ENCODE peak calls at places on chromosomes 16 and 17, in ten cellular contexts. One of them, this sample, is unnamed.

GRCh38 chr17:8039611-8040168 is 831 bp downstream of the ALOX15B start:
- DNase-seq in SK-N-SH: no peak
- DNase-seq in tibial nerve: no peak
- DNase-seq in transverse colon: no peak
- DNase-seq in stomach: no peak
- DNase-seq in A549: no peak
- DNase-seq in suprapubic skin: no peak
- DNase-seq in sigmoid colon: no peak
- DNase-seq in H1: no peak
- DNase-seq in K562: no peak
- DNase-seq in this sample: no peak

GRCh38 chr16:79437764-79438728 is 162.5 kb downstream of the MAF start:
- DNase-seq in SK-N-SH: peak; percentile 34
- DNase-seq in tibial nerve: no peak
- DNase-seq in transverse colon: no peak
- DNase-seq in stomach: no peak
- DNase-seq in A549: no peak
- DNase-seq in suprapubic skin: no peak
- DNase-seq in sigmoid colon: no peak
- DNase-seq in H1: peak; percentile 59
- DNase-seq in K562: no peak
- DNase-seq in this sample: peak; percentile 44

GRCh38 chr17:82876602-82877391 is 37.0 kb upstream of the ZNF750 start:
- DNase-seq in SK-N-SH: peak; percentile 88
- DNase-seq in tibial nerve: no peak
- DNase-seq in transverse colon: peak; percentile 78
- DNase-seq in stomach: peak; percentile 86
- DNase-seq in A549: no peak
- DNase-seq in suprapubic skin: peak; percentile 87
- DNase-seq in sigmoid colon: peak; percentile 96
- DNase-seq in H1: no peak
- DNase-seq in K562: peak; percentile 83
- DNase-seq in this sample: peak; percentile 73

GRCh38 chr16:83717814-83718213 is 90.0 kb upstream of the HSBP1 start:
- DNase-seq in SK-N-SH: no peak
- DNase-seq in tibial nerve: no peak
- DNase-seq in transverse colon: no peak
- DNase-seq in stomach: no peak
- DNase-seq in A549: no peak
- DNase-seq in suprapubic skin: no peak
- DNase-seq in sigmoid colon: no peak
- DNase-seq in H1: no peak
- DNase-seq in K562: no peak
- DNase-seq in this sample: no peak

GRCh38 chr17:7809086-7809790 is 24.8 kb upstream of the KDM6B start:
- DNase-seq in SK-N-SH: no peak
- DNase-seq in tibial nerve: no peak
- DNase-seq in transverse colon: no peak
- DNase-seq in stomach: no peak
- DNase-seq in A549: no peak
- DNase-seq in suprapubic skin: no peak
- DNase-seq in sigmoid colon: no peak
- DNase-seq in H1: no peak
- DNase-seq in K562: no peak
- DNase-seq in this sample: no peak

GRCh38 chr17:1045456-1045855 is 48.5 kb downstream of the TIMM22 start:
- DNase-seq in SK-N-SH: no peak
- DNase-seq in tibial nerve: no peak
- DNase-seq in transverse colon: no peak
- DNase-seq in stomach: no peak
- DNase-seq in A549: no peak
- DNase-seq in suprapubic skin: no peak
- DNase-seq in sigmoid colon: peak; percentile 49
- DNase-seq in H1: no peak
- DNase-seq in K562: no peak
- DNase-seq in this sample: no peak

GRCh38 chr17:30961213-30962188 is 9.3 kb upstream of the RNF135 start:
- DNase-seq in SK-N-SH: no peak
- DNase-seq in tibial nerve: no peak
- DNase-seq in transverse colon: no peak
- DNase-seq in stomach: peak; percentile 24
- DNase-seq in A549: no peak
- DNase-seq in suprapubic skin: peak; percentile 25
- DNase-seq in sigmoid colon: no peak
- DNase-seq in H1: no peak
- DNase-seq in K562: no peak
- DNase-seq in this sample: no peak

GRCh38 chr17:82332669-82333278 is 792 bp downstream of the SECTM1 start:
- DNase-seq in SK-N-SH: peak; percentile 78
- DNase-seq in tibial nerve: no peak
- DNase-seq in transverse colon: peak; percentile 67
- DNase-seq in stomach: peak; percentile 56
- DNase-seq in A549: peak; percentile 69
- DNase-seq in suprapubic skin: no peak
- DNase-seq in sigmoid colon: peak; percentile 85
- DNase-seq in H1: no peak
- DNase-seq in K562: peak; percentile 76
- DNase-seq in this sample: no peak

GRCh38 chr17:16911141-16911937 is 60.6 kb downstream of the TNFRSF13B start:
- DNase-seq in SK-N-SH: no peak
- DNase-seq in tibial nerve: no peak
- DNase-seq in transverse colon: peak; percentile 6
- DNase-seq in stomach: peak; percentile 18
- DNase-seq in A549: no peak
- DNase-seq in suprapubic skin: no peak
- DNase-seq in sigmoid colon: no peak
- DNase-seq in H1: peak; percentile 20
- DNase-seq in K562: no peak
- DNase-seq in this sample: no peak

GRCh38 chr17:75844530-75845057 is 390 bp upstream of the UNC13D start:
- DNase-seq in SK-N-SH: peak; percentile 83
- DNase-seq in tibial nerve: no peak
- DNase-seq in transverse colon: peak; percentile 85
- DNase-seq in stomach: peak; percentile 88
- DNase-seq in A549: peak; percentile 75
- DNase-seq in suprapubic skin: no peak
- DNase-seq in sigmoid colon: peak; percentile 71
- DNase-seq in H1: no peak
- DNase-seq in K562: peak; percentile 80
- DNase-seq in this sample: peak; percentile 37

GRCh38 chr17:35242805-35243458 is at the start of gene SLFN5:
- DNase-seq in SK-N-SH: peak; percentile 56
- DNase-seq in tibial nerve: peak; percentile 95
- DNase-seq in transverse colon: peak; percentile 96
- DNase-seq in stomach: peak; percentile 97
- DNase-seq in A549: peak; percentile 98
- DNase-seq in suprapubic skin: peak; percentile 98
- DNase-seq in sigmoid colon: peak; percentile 98
- DNase-seq in H1: peak; percentile 97
- DNase-seq in K562: peak; percentile 67
- DNase-seq in this sample: peak; percentile 95

GRCh38 chr17:28570716-28571254 is 539 bp downstream of the PIGS start:
- DNase-seq in SK-N-SH: peak; percentile 67
- DNase-seq in tibial nerve: no peak
- DNase-seq in transverse colon: peak; percentile 53
- DNase-seq in stomach: no peak
- DNase-seq in A549: peak; percentile 64
- DNase-seq in suprapubic skin: no peak
- DNase-seq in sigmoid colon: peak; percentile 73
- DNase-seq in H1: peak; percentile 63
- DNase-seq in K562: peak; percentile 66
- DNase-seq in this sample: peak; percentile 50

GRCh38 chr17:2684549-2684948 is 27.0 kb downstream of the CLUH start:
- DNase-seq in SK-N-SH: no peak
- DNase-seq in tibial nerve: no peak
- DNase-seq in transverse colon: no peak
- DNase-seq in stomach: no peak
- DNase-seq in A549: no peak
- DNase-seq in suprapubic skin: peak; percentile 60
- DNase-seq in sigmoid colon: no peak
- DNase-seq in H1: no peak
- DNase-seq in K562: no peak
- DNase-seq in this sample: no peak

GRCh38 chr16:5769513-5769912 is 671.9 kb upstream of the EEF2KMT start:
- DNase-seq in SK-N-SH: no peak
- DNase-seq in tibial nerve: no peak
- DNase-seq in transverse colon: no peak
- DNase-seq in stomach: no peak
- DNase-seq in A549: no peak
- DNase-seq in suprapubic skin: no peak
- DNase-seq in sigmoid colon: no peak
- DNase-seq in H1: no peak
- DNase-seq in K562: no peak
- DNase-seq in this sample: no peak

GRCh38 chr17:8965394-8966168 is at the start of gene PIK3R5:
- DNase-seq in SK-N-SH: peak; percentile 60
- DNase-seq in tibial nerve: no peak
- DNase-seq in transverse colon: peak; percentile 75
- DNase-seq in stomach: peak; percentile 65
- DNase-seq in A549: no peak
- DNase-seq in suprapubic skin: peak; percentile 61
- DNase-seq in sigmoid colon: no peak
- DNase-seq in H1: peak; percentile 90
- DNase-seq in K562: peak; percentile 77
- DNase-seq in this sample: no peak

GRCh38 chr17:2068589-2069051 is 13.7 kb downstream of the HIC1 start:
- DNase-seq in SK-N-SH: peak; percentile 70
- DNase-seq in tibial nerve: no peak
- DNase-seq in transverse colon: no peak
- DNase-seq in stomach: no peak
- DNase-seq in A549: no peak
- DNase-seq in suprapubic skin: peak; percentile 67
- DNase-seq in sigmoid colon: no peak
- DNase-seq in H1: no peak
- DNase-seq in K562: no peak
- DNase-seq in this sample: peak; percentile 37

GRCh38 chr17:5282639-5283217 is 644 bp downstream of the RABEP1 start:
- DNase-seq in SK-N-SH: no peak
- DNase-seq in tibial nerve: no peak
- DNase-seq in transverse colon: peak; percentile 15
- DNase-seq in stomach: no peak
- DNase-seq in A549: no peak
- DNase-seq in suprapubic skin: peak; percentile 68
- DNase-seq in sigmoid colon: no peak
- DNase-seq in H1: no peak
- DNase-seq in K562: peak; percentile 69
- DNase-seq in this sample: peak; percentile 21

GRCh38 chr17:7173687-7174602 is 5.2 kb downstream of the ASGR1 start:
- DNase-seq in SK-N-SH: peak; percentile 58
- DNase-seq in tibial nerve: peak; percentile 26
- DNase-seq in transverse colon: peak; percentile 50
- DNase-seq in stomach: peak; percentile 68
- DNase-seq in A549: no peak
- DNase-seq in suprapubic skin: peak; percentile 62
- DNase-seq in sigmoid colon: peak; percentile 76
- DNase-seq in H1: peak; percentile 88
- DNase-seq in K562: no peak
- DNase-seq in this sample: peak; percentile 50

DNA sequence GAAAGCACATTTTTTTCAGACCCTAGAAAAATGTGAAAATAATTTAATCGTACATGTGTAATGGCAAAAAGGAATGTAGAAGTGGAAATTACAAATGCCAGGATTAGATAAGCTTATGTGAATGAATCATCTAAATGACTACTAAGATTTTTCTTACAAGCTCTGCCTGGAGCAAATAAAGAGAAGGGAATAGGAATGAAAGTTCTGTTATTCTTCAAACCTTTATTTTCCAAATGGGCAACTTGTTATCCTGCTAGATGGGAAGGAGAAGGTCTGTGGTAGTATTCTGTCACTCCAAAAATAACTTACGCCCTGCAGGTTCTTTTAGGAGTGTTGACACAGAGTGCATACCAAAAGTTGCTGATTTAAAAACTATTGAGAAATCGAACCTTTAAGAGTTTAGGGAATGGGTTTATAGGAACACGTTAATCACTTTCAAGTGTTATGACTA is 9.7 kb downstream of the CTCF start:
- DNase-seq in SK-N-SH: no peak
- DNase-seq in tibial nerve: no peak
- DNase-seq in transverse colon: no peak
- DNase-seq in stomach: no peak
- DNase-seq in A549: no peak
- DNase-seq in suprapubic skin: no peak
- DNase-seq in sigmoid colon: no peak
- DNase-seq in H1: no peak
- DNase-seq in K562: no peak
- DNase-seq in this sample: no peak
- TF ChIP-seq EP300 in SK-N-SH: no peak
- TF ChIP-seq EP300 in tibial nerve: no peak
- TF ChIP-seq EP300 in transverse colon: no peak
- TF ChIP-seq EP300 in stomach: no peak
- TF ChIP-seq EP300 in A549: no peak
- TF ChIP-seq EP300 in suprapubic skin: no peak
- TF ChIP-seq EP300 in sigmoid colon: no peak
- TF ChIP-seq EP300 in H1: no peak
- TF ChIP-seq EP300 in K562: no peak
- TF ChIP-seq EP300 in this sample: no peak

GRCh38 chr16:50160495-50161164 is 7.5 kb downstream of the TENT4B start:
- DNase-seq in SK-N-SH: no peak
- DNase-seq in tibial nerve: no peak
- DNase-seq in transverse colon: no peak
- DNase-seq in stomach: no peak
- DNase-seq in A549: no peak
- DNase-seq in suprapubic skin: no peak
- DNase-seq in sigmoid colon: no peak
- DNase-seq in H1: no peak
- DNase-seq in K562: no peak
- DNase-seq in this sample: no peak
- H3K4me1 ChIP-seq in SK-N-SH: peaks cover 8% of the 10 kb centered on the region
- H3K4me1 ChIP-seq in tibial nerve: no peaks in the 10 kb centered on the region
- H3K4me1 ChIP-seq in transverse colon: peaks cover 39% of the 10 kb centered on the region
- H3K4me1 ChIP-seq in stomach: peaks cover 32% of the 10 kb centered on the region
- H3K4me1 ChIP-seq in A549: peaks cover 22% of the 10 kb centered on the region
- H3K4me1 ChIP-seq in suprapubic skin: peaks cover 35% of the 10 kb centered on the region
- H3K4me1 ChIP-seq in sigmoid colon: peaks cover 69% of the 10 kb centered on the region
- H3K4me1 ChIP-seq in H1: no peaks in the 10 kb centered on the region
- H3K4me1 ChIP-seq in K562: peaks cover 17% of the 10 kb centered on the region
- H3K4me1 ChIP-seq in this sample: peaks cover 13% of the 10 kb centered on the region

DNA sequence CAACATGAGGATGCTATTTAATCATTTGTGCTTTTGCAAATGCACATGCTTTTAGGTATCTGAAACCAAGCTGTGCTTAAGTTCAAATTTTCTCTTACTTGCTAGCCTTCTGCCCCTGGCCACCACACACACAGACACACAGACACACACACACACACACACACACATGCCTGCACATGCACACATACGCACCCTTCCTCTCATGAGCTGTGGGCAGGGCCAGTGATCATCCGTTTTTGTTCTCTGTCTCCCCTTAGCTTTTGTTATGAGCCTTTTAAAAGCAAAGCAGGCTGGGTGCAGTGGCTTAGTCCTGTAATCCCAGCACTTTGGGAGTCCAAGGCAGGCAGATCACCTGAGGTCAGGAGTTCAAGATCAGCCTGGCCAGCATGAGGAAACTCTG is 34.2 kb downstream of the CD300LF start:
- DNase-seq in SK-N-SH: no peak
- DNase-seq in tibial nerve: no peak
- DNase-seq in transverse colon: no peak
- DNase-seq in stomach: no peak
- DNase-seq in A549: no peak
- DNase-seq in suprapubic skin: no peak
- DNase-seq in sigmoid colon: no peak
- DNase-seq in H1: no peak
- DNase-seq in K562: no peak
- DNase-seq in this sample: no peak
- TF ChIP-seq EP300 in SK-N-SH: no peak
- TF ChIP-seq EP300 in tibial nerve: no peak
- TF ChIP-seq EP300 in transverse colon: no peak
- TF ChIP-seq EP300 in stomach: no peak
- TF ChIP-seq EP300 in A549: no peak
- TF ChIP-seq EP300 in suprapubic skin: no peak
- TF ChIP-seq EP300 in sigmoid colon: no peak
- TF ChIP-seq EP300 in H1: no peak
- TF ChIP-seq EP300 in K562: no peak
- TF ChIP-seq EP300 in this sample: no peak

GRCh38 chr16:22065252-22065651 is 27.1 kb upstream of the VWA3A start:
- DNase-seq in SK-N-SH: no peak
- DNase-seq in tibial nerve: no peak
- DNase-seq in transverse colon: no peak
- DNase-seq in stomach: no peak
- DNase-seq in A549: no peak
- DNase-seq in suprapubic skin: no peak
- DNase-seq in sigmoid colon: no peak
- DNase-seq in H1: no peak
- DNase-seq in K562: no peak
- DNase-seq in this sample: no peak
- H3K4me1 ChIP-seq in SK-N-SH: no peaks in the 10 kb centered on the region
- H3K4me1 ChIP-seq in tibial nerve: no peaks in the 10 kb centered on the region
- H3K4me1 ChIP-seq in transverse colon: no peaks in the 10 kb centered on the region
- H3K4me1 ChIP-seq in stomach: peaks cover 3% of the 10 kb centered on the region
- H3K4me1 ChIP-seq in A549: no peaks in the 10 kb centered on the region
- H3K4me1 ChIP-seq in suprapubic skin: peaks cover 16% of the 10 kb centered on the region
- H3K4me1 ChIP-seq in sigmoid colon: peaks cover 9% of the 10 kb centered on the region
- H3K4me1 ChIP-seq in H1: no peaks in the 10 kb centered on the region
- H3K4me1 ChIP-seq in K562: no peaks in the 10 kb centered on the region
- H3K4me1 ChIP-seq in this sample: peaks cover 7% of the 10 kb centered on the region

This sample was measured in ovary.